ENCODE peak calls at places on chromosomes 5 and 9, in four cellular contexts. A is bronchial epithelial cell, Q is Peyer's patch, U is AG10803. E is an unnamed sample.

GRCh38 chr9:3875371-3876132 is 349.8 kb upstream of the RFX3 start:
- DNase-seq in A (peak; percentile 98), Q (no peak), U (peak; percentile 84), E (peak; percentile 96)

GRCh38 chr5:80008945-80009344 is 17.9 kb upstream of the MTX3 start:
- DNase-seq in A (no peak), Q (no peak), U (no peak), E (no peak)

GRCh38 chr9:129888085-129888808 is 53.0 kb downstream of the USP20 start:
- DNase-seq in A (no peak), Q (peak; percentile 95), U (no peak), E (no peak)

GRCh38 chr5:10653033-10653432 is 89.2 kb downstream of the ANKRD33B start:
- DNase-seq in A (no peak), Q (peak; percentile 47), U (peak; percentile 65), E (no peak)

GRCh38 chr9:77457916-77458592 is 190.1 kb downstream of the GNA14 start:
- DNase-seq in A (peak; percentile 59), Q (peak; percentile 80), U (peak; percentile 92), E (peak; percentile 72)

GRCh38 chr5:127041571-127041970 is 11.2 kb upstream of the MARCHF3 start:
- DNase-seq in A (peak; percentile 62), Q (no peak), U (no peak), E (peak; percentile 62)

GRCh38 chr9:91837982-91838731 is 111.9 kb downstream of the ROR2 start:
- DNase-seq in A (peak; percentile 89), Q (peak; percentile 62), U (no peak), E (no peak)

GRCh38 chr9:37350486-37351190 is 71.9 kb upstream of the GRHPR start:
- DNase-seq in A (peak; percentile 98), Q (no peak), U (peak; percentile 55), E (peak; percentile 38)

GRCh38 chr5:11555171-11555570 is 349.1 kb downstream of the CTNND2 start:
- DNase-seq in A (no peak), Q (no peak), U (no peak), E (no peak)

GRCh38 chr5:173204185-173204979 is 30.6 kb downstream of the NKX2-5 start:
- DNase-seq in A (peak; percentile 25), Q (no peak), U (peak; percentile 31), E (peak; percentile 15)

GRCh38 chr9:9215050-9215449 is 1397.8 kb downstream of the PTPRD start:
- DNase-seq in A (peak; percentile 37), Q (no peak), U (no peak), E (no peak)

GRCh38 chr5:172450861-172451695 is 3.2 kb downstream of the SH3PXD2B start:
- DNase-seq in A (no peak), Q (peak; percentile 63), U (peak; percentile 61), E (no peak)

GRCh38 chr9:29750062-29750461 is 2176.8 kb upstream of the C9orf72 start:
- DNase-seq in A (peak; percentile 40), Q (no peak), U (no peak), E (peak; percentile 66)

GRCh38 chr5:115419794-115420585 is 123.5 kb upstream of the CCDC112 start:
- DNase-seq in A (peak; percentile 94), Q (no peak), U (peak; percentile 93), E (peak; percentile 94)

GRCh38 chr5:95773325-95774059 is 42.4 kb downstream of the RHOBTB3 start:
- DNase-seq in A (peak; percentile 85), Q (no peak), U (peak; percentile 50), E (peak; percentile 95)

GRCh38 chr5:73376618-73377170 is 71.9 kb downstream of the FOXD1 start:
- DNase-seq in A (peak; percentile 66), Q (no peak), U (peak; percentile 49), E (peak; percentile 62)

GRCh38 chr5:167254150-167254549 is 1037.3 kb upstream of the WWC1 start:
- DNase-seq in A (no peak), Q (no peak), U (no peak), E (no peak)

GRCh38 chr5:10753178-10753577 is 7.9 kb downstream of the DAP start:
- DNase-seq in A (no peak), Q (no peak), U (no peak), E (no peak)

GRCh38 chr9:114433086-114433485 is 45.3 kb upstream of the AKNA start:
- DNase-seq in A (no peak), Q (no peak), U (no peak), E (no peak)

GRCh38 chr5:76178913-76179312 is 95.7 kb downstream of the SV2C start:
- DNase-seq in A (no peak), Q (no peak), U (no peak), E (no peak)

GRCh38 chr5:172437445-172438303 is 16.7 kb downstream of the SH3PXD2B start:
- DNase-seq in A (peak; percentile 90), Q (peak; percentile 65), U (peak; percentile 84), E (peak; percentile 90)

GRCh38 chr5:67315082-67315801 is 118.6 kb upstream of the CD180 start:
- DNase-seq in A (peak; percentile 86), Q (no peak), U (peak; percentile 54), E (peak; percentile 74)

GRCh38 chr5:10288600-10289213 is 19.0 kb downstream of the CMBL start:
- DNase-seq in A (peak; percentile 62), Q (peak; percentile 91), U (no peak), E (no peak)

DNA sequence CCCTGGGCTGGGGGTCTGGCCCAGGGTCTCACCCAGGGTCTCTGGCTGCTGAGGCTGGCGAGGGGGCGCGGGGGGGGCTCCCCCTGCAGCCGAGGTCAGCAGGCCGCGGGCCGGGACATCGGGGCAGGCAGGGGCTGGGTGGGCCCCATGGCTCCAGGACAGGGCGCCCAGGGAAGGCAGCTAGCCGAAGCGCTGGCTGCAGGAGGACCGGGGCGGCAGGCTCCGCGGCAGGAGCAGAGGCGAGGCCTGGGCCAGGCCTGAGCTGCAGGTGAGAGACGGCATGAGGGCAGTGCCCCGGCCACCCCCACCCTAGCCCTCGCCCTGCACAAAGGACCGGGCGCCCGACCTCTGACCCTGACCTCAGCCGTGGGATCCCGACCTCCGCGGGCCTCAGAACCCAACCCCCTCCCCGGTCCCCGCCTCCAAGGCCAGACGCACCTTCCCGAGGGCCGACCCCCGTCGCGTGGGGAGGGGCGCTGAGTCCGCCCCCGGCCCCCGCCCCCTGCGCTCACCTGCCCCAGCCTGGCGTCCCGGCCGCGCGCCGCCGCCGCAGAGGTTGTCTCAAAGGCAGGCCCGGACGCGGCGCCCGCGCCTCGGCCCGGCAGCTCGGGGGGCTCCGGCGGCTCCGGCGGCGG is 446 bp downstream of the RNF208 start:
- DNase-seq in A (no peak), Q (no peak), U (no peak), E (no peak)
- H3K4me3 ChIP-seq in A (peak overlapping the region; percentile 22), Q (peak overlapping the region; percentile 45), U (peak overlapping the region; percentile 27), E (peak overlapping the region; percentile 24)

GRCh38 chr9:81689343-81690175 is at the start of gene TLE1:
- DNase-seq in A (peak; percentile 97), Q (peak; percentile 98), U (peak; percentile 99), E (peak; percentile 100)
- TF ChIP-seq CTCF in A (no peak), Q (no peak), U (no peak), E (peak; percentile 6)

GRCh38 chr9:127848756-127849504 is 5.5 kb downstream of the ENG start:
- DNase-seq in A (no peak), Q (no peak), U (no peak), E (no peak)
- H3K4me3 ChIP-seq in A (no peak overlapping the region), Q (no peak overlapping the region), U (no peak overlapping the region), E (no peak overlapping the region)

GRCh38 chr9:23117621-23118020 is 671.0 kb downstream of the DMRTA1 start:
- DNase-seq in A (peak; percentile 69), Q (no peak), U (peak; percentile 52), E (peak; percentile 81)

GRCh38 chr9:23120630-23121029 is 674.0 kb downstream of the DMRTA1 start:
- DNase-seq in A (no peak), Q (no peak), U (no peak), E (no peak)

DNA sequence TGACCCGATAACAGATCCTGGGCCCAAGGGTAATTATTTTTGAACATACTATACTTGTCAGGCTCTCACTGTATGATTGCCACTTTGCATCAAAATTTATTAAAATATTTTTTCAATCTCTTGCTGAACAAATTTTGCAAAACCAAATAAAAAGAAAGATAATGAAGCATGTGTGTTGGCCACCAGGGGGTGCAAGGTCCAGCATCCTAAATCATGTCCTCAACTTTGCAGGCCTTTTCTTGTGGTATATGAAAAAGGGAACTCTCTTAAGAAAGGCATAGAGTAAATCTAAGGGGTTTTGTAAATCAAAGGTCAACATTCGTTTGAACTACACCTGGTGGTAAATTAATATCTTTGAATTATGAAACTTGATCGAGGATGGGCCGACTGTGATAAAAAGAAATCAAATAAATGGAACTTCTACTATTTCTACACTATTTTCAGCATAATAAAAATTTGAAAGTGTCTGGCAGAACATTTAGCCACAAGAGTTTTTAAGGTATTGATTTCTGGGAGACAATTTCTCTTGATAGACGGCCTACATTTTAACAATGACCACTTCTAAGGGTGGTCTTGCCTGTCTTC is 676.5 kb downstream of the DMRTA1 start:
- DNase-seq in A (peak; percentile 49), Q (no peak), U (peak; percentile 22), E (peak; percentile 61)
- TF ChIP-seq CTCF in A (peak; percentile 59), Q (no peak), U (peak; percentile 53), E (peak; percentile 64)

GRCh38 chr9:97635026-97635425 is 1.4 kb downstream of the NCBP1 start:
- DNase-seq in A (no peak), Q (no peak), U (no peak), E (no peak)

GRCh38 chr9:97638666-97639065 is 5.0 kb downstream of the NCBP1 start:
- DNase-seq in A (no peak), Q (no peak), U (no peak), E (no peak)

GRCh38 chr9:97633859-97634485 is 351 bp downstream of the NCBP1 start:
- DNase-seq in A (peak; percentile 15), Q (no peak), U (no peak), E (no peak)

GRCh38 chr9:97640290-97640689 is 6.7 kb downstream of the NCBP1 start:
- DNase-seq in A (no peak), Q (no peak), U (no peak), E (no peak)

DNA sequence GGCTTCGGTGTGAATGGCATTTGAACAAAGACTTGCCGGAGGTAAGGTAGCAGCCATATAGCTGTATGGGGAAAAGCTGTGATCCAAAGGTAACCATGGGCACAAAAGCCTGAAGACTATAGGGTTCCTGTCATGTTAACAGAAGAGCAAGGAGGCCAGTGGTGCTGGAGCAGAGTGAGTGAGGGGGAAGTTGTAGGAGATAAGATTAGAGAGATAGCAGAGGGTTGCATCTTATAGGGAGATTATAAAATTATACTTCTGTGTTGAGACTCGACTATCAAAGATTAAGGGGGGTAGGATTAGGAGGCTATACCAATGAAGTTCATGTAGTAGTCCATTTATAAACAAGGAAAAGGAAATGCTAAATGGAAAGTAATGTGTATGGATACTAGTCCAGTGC is 3.3 kb downstream of the NCBP1 start:
- DNase-seq in A (no peak), Q (no peak), U (no peak), E (no peak)
- H3K4me3 ChIP-seq in A (no peak overlapping the region), Q (no peak overlapping the region), U (no peak overlapping the region), E (no peak overlapping the region)

GRCh38 chr9:134781895-134782294 is 98.7 kb upstream of the FCN2 start:
- DNase-seq in A (no peak), Q (no peak), U (no peak), E (no peak)
- TF ChIP-seq CTCF in A (no peak), Q (no peak), U (peak; percentile 26), E (peak; percentile 42)

GRCh38 chr9:101648493-101648892 is 53.7 kb upstream of the PPP3R2 start:
- DNase-seq in A (no peak), Q (no peak), U (no peak), E (no peak)

GRCh38 chr9:101650096-101650495 is 55.3 kb upstream of the PPP3R2 start:
- DNase-seq in A (peak; percentile 1), Q (no peak), U (no peak), E (no peak)
- H3K4me3 ChIP-seq in A (no peak overlapping the region), Q (no peak overlapping the region), U (no peak overlapping the region), E (no peak overlapping the region)